ENCODE peak calls at places on chromosome 17, in ten cellular contexts. X is A549, U is stomach, T is OCI-LY7, P is body of pancreas, A is tibial nerve, D is fibroblast of lung, B is tibial artery, F is cardiac muscle cell, Y is hepatocyte. Z is an unnamed sample.
A peak's percentile ranks its signal among the peaks of the same experiment; 100 is the strongest.

GRCh38 chr17:40345161-40346034 is 19.1 kb downstream of the GJD3 start:
- DNase-seq in X (peak; percentile 85), U (peak; percentile 70), T (no peak), P (peak; percentile 86), A (no peak), D (peak; percentile 76), B (peak; percentile 90), F (peak; percentile 81), Y (peak; percentile 89), Z (peak; percentile 94)

GRCh38 chr17:8887834-8888703 is 20.6 kb upstream of the PIK3R6 start:
- DNase-seq in X (peak; percentile 69), U (no peak), T (no peak), P (no peak), A (peak; percentile 23), D (peak; percentile 39), B (no peak), F (peak; percentile 60), Y (peak; percentile 73), Z (peak; percentile 38)

GRCh38 chr17:4444782-4445473 is 11.2 kb downstream of the SPNS3 start:
- DNase-seq in X (no peak), U (peak; percentile 95), T (no peak), P (peak; percentile 94), A (no peak), D (peak; percentile 15), B (no peak), F (peak; percentile 27), Y (no peak), Z (peak; percentile 87)

GRCh38 chr17:78915872-78916632 is 9.1 kb downstream of the TIMP2 start:
- DNase-seq in X (peak; percentile 50), U (peak; percentile 42), T (no peak), P (peak; percentile 34), A (peak; percentile 66), D (peak; percentile 66), B (peak; percentile 77), F (peak; percentile 82), Y (no peak), Z (peak; percentile 53)

GRCh38 chr17:76147211-76148014 is 6.4 kb upstream of the FOXJ1 start:
- DNase-seq in X (peak; percentile 64), U (no peak), T (peak; percentile 41), P (no peak), A (no peak), D (peak; percentile 12), B (no peak), F (peak; percentile 50), Y (no peak), Z (no peak)

GRCh38 chr17:21452377-21453143 is 76.4 kb downstream of the KCNJ12 start:
- DNase-seq in X (no peak), U (peak; percentile 45), T (peak; percentile 5), P (peak; percentile 65), A (peak; percentile 72), D (peak; percentile 68), B (peak; percentile 76), F (peak; percentile 87), Y (peak; percentile 67), Z (peak; percentile 58)

GRCh38 chr17:2057130-2057713 is 2.3 kb downstream of the HIC1 start:
- DNase-seq in X (no peak), U (no peak), T (no peak), P (no peak), A (no peak), D (no peak), B (no peak), F (peak; percentile 58), Y (no peak), Z (no peak)

GRCh38 chr17:68431045-68431608 is 26.2 kb downstream of the WIPI1 start:
- DNase-seq in X (no peak), U (no peak), T (no peak), P (no peak), A (no peak), D (no peak), B (peak; percentile 34), F (no peak), Y (no peak), Z (no peak)

GRCh38 chr17:33014751-33015150 is 23.1 kb downstream of the SPACA3 start:
- DNase-seq in X (peak; percentile 44), U (peak; percentile 38), T (no peak), P (peak; percentile 74), A (no peak), D (no peak), B (peak; percentile 32), F (peak; percentile 21), Y (peak; percentile 45), Z (no peak)

DNA sequence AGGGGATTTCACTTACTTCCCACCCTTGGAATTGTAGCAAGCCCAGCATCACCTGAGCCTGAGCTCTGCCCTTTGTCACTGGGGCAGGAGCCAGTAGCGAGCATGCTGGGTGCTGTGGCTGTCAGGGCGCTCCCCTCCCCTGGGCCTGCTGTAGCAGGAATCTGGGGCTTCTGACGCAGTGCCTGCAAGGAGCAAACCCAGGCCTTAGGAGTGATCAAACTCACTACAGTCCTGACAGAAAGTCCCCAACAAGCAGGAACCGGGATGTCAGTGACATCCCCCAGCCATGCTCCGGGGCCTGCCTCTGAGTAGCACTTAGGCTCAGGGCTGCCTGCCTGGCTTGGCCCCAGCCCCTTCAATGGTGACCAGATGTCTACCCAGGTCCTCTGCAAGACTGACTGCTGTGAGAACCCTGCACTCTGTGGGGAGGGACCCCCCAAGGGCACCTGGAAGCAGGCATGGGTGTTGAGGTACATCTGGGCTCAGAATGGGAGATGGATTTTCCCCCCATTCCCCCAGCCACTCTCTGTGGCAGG is 23.5 kb downstream of the PLD6 start:
- DNase-seq in X (no peak), U (no peak), T (no peak), P (no peak), A (no peak), D (no peak), B (no peak), F (no peak), Y (no peak), Z (no peak)
- H3K27ac ChIP-seq in X (no peak overlapping the region), U (no peak overlapping the region), T (no peak overlapping the region), P (no peak overlapping the region), A (no peak overlapping the region), D (no peak overlapping the region), B (no peak overlapping the region), F (peak overlapping the region; percentile 35), Y (no peak overlapping the region), Z (no peak overlapping the region)

GRCh38 chr17:69506489-69506888 is 92.0 kb downstream of the MAP2K6 start:
- DNase-seq in X (peak; percentile 37), U (no peak), T (peak; percentile 50), P (no peak), A (no peak), D (no peak), B (no peak), F (no peak), Y (no peak), Z (no peak)
- TF ChIP-seq CTCF in X (peak; percentile 31), U (no peak), T (peak; percentile 72), P (no peak), A (no peak), D (peak; percentile 37), B (no peak), F (peak; percentile 33), Y (peak; percentile 3), Z (no peak)

DNA sequence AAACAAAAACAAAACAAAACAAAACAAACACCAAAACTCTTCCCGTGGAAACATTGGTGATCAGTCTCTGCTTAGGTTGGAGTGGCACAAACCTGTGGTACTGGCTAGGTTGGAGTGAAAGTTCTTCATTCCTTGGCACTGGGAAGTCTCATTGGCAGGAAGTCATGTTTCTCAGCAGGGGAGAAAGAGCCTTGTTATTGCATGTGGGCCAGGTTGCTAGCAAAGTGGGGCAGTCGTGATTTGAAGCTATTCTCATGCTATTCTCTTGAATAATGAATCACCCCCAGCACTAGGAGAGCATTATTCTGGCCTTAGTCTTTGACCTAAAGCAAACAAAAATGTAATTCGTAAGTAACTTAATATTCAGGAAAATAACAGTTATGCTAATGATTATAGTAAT is 24.3 kb upstream of the B4GALNT2 start:
- DNase-seq in X (peak; percentile 62), U (peak; percentile 49), T (no peak), P (peak; percentile 37), A (no peak), D (peak; percentile 91), B (no peak), F (peak; percentile 64), Y (no peak), Z (no peak)
- H3K4me1 ChIP-seq in X (peaks cover 50% of the 10 kb centered on the region), U (no peaks in the 10 kb centered on the region), T (no peaks in the 10 kb centered on the region), P (peaks cover 37% of the 10 kb centered on the region), A (no peaks in the 10 kb centered on the region), D (peaks cover 8% of the 10 kb centered on the region), B (no peaks in the 10 kb centered on the region), F (no peaks in the 10 kb centered on the region), Y (peaks cover 23% of the 10 kb centered on the region), Z (no peaks in the 10 kb centered on the region)

DNA sequence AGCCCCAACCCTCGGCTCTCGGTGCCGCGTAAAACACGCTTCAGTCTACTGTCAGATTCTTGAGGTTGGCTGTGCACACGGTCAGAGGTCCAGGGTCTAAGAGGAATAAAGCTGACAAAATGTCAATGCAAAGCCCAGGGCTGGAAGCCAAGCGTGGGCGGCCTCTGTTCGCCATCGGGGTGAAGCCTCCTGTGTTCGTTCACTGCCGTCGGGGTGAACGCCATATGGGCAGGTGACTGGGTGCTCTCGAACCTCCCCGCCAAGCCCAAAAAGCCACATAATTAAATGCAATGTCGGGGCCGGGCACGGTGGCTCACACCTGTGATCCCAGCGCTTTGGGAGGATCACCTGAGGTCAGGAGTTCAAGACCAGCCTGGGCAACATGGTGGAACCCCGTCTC is 44.6 kb downstream of the MRM3 start:
- DNase-seq in X (no peak), U (no peak), T (no peak), P (no peak), A (no peak), D (no peak), B (no peak), F (no peak), Y (no peak), Z (no peak)
- H3K27ac ChIP-seq in X (no peak overlapping the region), U (no peak overlapping the region), T (no peak overlapping the region), P (no peak overlapping the region), A (no peak overlapping the region), D (no peak overlapping the region), B (no peak overlapping the region), F (no peak overlapping the region), Y (no peak overlapping the region), Z (no peak overlapping the region)

DNA sequence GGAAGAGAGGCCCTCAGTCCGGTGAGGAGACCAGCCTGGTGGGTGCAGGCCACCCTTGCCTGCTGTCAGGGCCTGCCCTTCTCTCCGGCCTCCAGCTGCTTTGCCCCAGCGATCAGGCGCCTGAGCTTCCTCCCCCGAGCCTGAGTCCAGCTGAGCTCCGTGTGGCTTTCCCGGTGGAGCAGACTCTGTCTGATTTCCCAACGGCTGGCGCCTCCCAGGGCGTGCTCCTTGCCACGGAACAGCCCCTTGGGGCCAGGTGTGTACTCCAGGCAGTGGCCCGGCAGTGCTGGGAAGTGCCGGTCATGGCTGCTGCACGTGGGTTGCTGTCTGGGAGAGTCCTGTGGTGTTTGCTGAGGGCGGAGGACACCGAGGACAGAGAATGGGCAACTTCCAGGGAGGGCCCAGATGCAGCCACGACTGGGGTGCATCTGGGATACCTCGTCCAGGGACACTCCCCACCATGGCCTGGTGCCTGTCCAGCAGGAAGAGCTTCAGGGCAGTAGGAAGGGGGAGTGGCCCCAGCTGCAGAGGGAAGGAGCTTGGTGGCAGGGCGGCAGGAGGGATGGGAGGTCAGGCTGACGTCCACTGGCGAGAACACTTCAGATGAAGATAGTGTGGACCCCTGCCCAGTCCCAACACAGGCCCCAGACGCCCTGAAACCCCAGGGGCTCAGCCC is 22.5 kb downstream of the METRNL start:
- DNase-seq in X (no peak), U (peak; percentile 78), T (no peak), P (no peak), A (no peak), D (no peak), B (no peak), F (peak; percentile 54), Y (peak; percentile 85), Z (peak; percentile 77)
- TF ChIP-seq CTCF in X (no peak), U (no peak), T (no peak), P (no peak), A (no peak), D (no peak), B (no peak), F (no peak), Y (no peak), Z (no peak)